ENCODE peak calls at places on chromosomes 6 and 20, in five cellular contexts. R is left ventricle myocardium inferior, P is fibroblast of pulmonary artery, C is Peyer's patch, I is skeletal muscle cell. Y is an unnamed sample.

GRCh38 chr6:138692978-138693909 is 80.3 kb upstream of the CCDC28A start:
- DNase-seq in R (peak; percentile 57), P (peak; percentile 69), C (peak; percentile 82), I (no peak), Y (peak; percentile 88)

GRCh38 chr6:151680846-151681425 is 126.5 kb upstream of the ESR1 start:
- DNase-seq in R (no peak), P (no peak), C (no peak), I (no peak), Y (no peak)

GRCh38 chr6:108755257-108756240 is 92.7 kb upstream of the ARMC2 start:
- DNase-seq in R (no peak), P (peak; percentile 27), C (peak; percentile 33), I (no peak), Y (no peak)

GRCh38 chr6:22053385-22053997 is 243.3 kb downstream of the PRL start:
- DNase-seq in R (no peak), P (no peak), C (no peak), I (no peak), Y (no peak)

GRCh38 chr6:24719125-24719931 is at the start of gene C6orf62:
- DNase-seq in R (no peak), P (no peak), C (peak; percentile 61), I (no peak), Y (peak; percentile 51)

GRCh38 chr20:57514273-57514751 is 10.6 kb downstream of the CTCFL start:
- DNase-seq in R (peak; percentile 45), P (peak; percentile 83), C (peak; percentile 85), I (peak; percentile 15), Y (peak; percentile 68)

GRCh38 chr6:20198764-20199174 is 13.5 kb downstream of the MBOAT1 start:
- DNase-seq in R (no peak), P (no peak), C (peak; percentile 64), I (no peak), Y (no peak)

GRCh38 chr6:72776456-72776855 is 154.6 kb downstream of the KCNQ5 start:
- DNase-seq in R (no peak), P (no peak), C (no peak), I (no peak), Y (peak; percentile 45)

GRCh38 chr6:166477647-166478365 is 95.1 kb upstream of the MPC1 start:
- DNase-seq in R (no peak), P (peak; percentile 17), C (peak; percentile 42), I (no peak), Y (no peak)

GRCh38 chr6:150410395-150410794 is 41.6 kb downstream of the IYD start:
- DNase-seq in R (no peak), P (no peak), C (no peak), I (no peak), Y (no peak)

GRCh38 chr6:38676974-38677544 is 25.9 kb downstream of the GLO1 start:
- DNase-seq in R (no peak), P (no peak), C (no peak), I (no peak), Y (no peak)

GRCh38 chr20:36591854-36592641 is 13.5 kb upstream of the RAB5IF start:
- DNase-seq in R (no peak), P (peak; percentile 35), C (no peak), I (no peak), Y (peak; percentile 65)

GRCh38 chr20:35617397-35618031 is 1.9 kb downstream of the SPAG4 start:
- DNase-seq in R (peak; percentile 58), P (peak; percentile 56), C (peak; percentile 74), I (peak; percentile 56), Y (peak; percentile 47)

GRCh38 chr6:128719786-128720185 is 163.2 kb upstream of the LAMA2 start:
- DNase-seq in R (no peak), P (no peak), C (no peak), I (no peak), Y (no peak)

GRCh38 chr6:31968326-31968725 is 3.6 kb downstream of the DXO start:
- DNase-seq in R (no peak), P (no peak), C (no peak), I (no peak), Y (no peak)

GRCh38 chr6:44642870-44643522 is 255.5 kb downstream of the CDC5L start:
- DNase-seq in R (no peak), P (no peak), C (no peak), I (no peak), Y (no peak)

GRCh38 chr6:155645328-155645727 is 189.7 kb upstream of the NOX3 start:
- DNase-seq in R (no peak), P (peak; percentile 24), C (no peak), I (no peak), Y (no peak)

GRCh38 chr6:106966671-106967522 is 7.6 kb downstream of the CD24 start:
- DNase-seq in R (no peak), P (no peak), C (no peak), I (no peak), Y (no peak)

GRCh38 chr6:41443616-41444525 is 102.3 kb upstream of the FOXP4 start:
- DNase-seq in R (peak; percentile 52), P (peak; percentile 31), C (no peak), I (peak; percentile 25), Y (peak; percentile 40)
- H3K4me3 ChIP-seq in R (peak overlapping the region; percentile 53), P (no peak overlapping the region), C (no peak overlapping the region), I (no peak overlapping the region), Y (no peak overlapping the region)

DNA sequence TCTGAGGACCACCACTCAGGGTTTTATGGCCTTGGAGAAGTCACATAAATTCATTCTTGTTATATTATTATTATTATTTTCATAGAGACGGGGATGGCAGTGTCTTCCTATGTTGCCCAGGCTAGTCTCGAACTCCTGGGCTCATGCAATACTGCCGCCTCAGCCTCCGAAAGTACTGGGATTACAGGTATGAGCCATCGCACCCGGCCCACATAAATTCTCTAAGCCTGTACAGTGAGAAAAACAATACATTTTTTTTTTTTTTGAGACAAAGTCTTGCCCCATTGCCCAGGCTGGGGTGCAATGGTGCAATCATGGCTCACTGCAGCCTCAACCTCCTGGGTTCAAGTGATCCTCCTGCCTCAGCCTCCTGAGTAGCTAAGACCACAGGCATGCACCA is 753 bp upstream of the FASTKD5 start:
- DNase-seq in R (no peak), P (no peak), C (no peak), I (no peak), Y (no peak)
- H3K4me3 ChIP-seq in R (peak overlapping the region; percentile 100), P (no peak overlapping the region), C (peak overlapping the region; percentile 95), I (no peak overlapping the region), Y (peak overlapping the region; percentile 84)

GRCh38 chr20:46402236-46402886 is 4.1 kb downstream of the ELMO2 start:
- DNase-seq in R (no peak), P (peak; percentile 10), C (no peak), I (no peak), Y (no peak)

GRCh38 chr20:46399401-46399800 is 7.0 kb downstream of the ELMO2 start:
- DNase-seq in R (no peak), P (no peak), C (no peak), I (no peak), Y (no peak)

GRCh38 chr20:46400828-46401477 is 5.5 kb downstream of the ELMO2 start:
- DNase-seq in R (no peak), P (peak; percentile 45), C (no peak), I (peak; percentile 21), Y (peak; percentile 14)

GRCh38 chr20:46400253-46400652 is 6.2 kb downstream of the ELMO2 start:
- DNase-seq in R (no peak), P (peak; percentile 87), C (no peak), I (peak; percentile 54), Y (peak; percentile 30)

DNA sequence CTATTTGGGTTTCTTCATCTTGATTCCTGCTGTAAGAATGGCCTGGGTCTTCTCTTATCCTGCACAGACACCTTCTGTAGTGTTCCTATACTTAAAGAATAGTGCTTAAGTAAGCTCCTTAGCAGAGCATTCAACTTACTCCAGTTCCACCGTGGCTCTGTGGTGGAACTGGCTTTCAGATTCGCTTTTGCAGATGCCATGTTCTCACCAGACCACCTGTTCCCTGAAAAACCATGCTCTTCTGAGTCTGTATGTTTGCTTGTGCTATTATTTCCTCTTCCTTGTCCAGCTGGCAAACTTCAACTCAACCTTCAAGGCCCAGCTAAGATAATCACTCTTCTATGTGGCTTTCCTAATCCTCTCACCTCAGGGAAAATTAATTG is 4.9 kb downstream of the ELMO2 start:
- DNase-seq in R (no peak), P (no peak), C (no peak), I (no peak), Y (no peak)
- H3K4me3 ChIP-seq in R (peak overlapping the region; percentile 44), P (no peak overlapping the region), C (no peak overlapping the region), I (no peak overlapping the region), Y (no peak overlapping the region)

DNA sequence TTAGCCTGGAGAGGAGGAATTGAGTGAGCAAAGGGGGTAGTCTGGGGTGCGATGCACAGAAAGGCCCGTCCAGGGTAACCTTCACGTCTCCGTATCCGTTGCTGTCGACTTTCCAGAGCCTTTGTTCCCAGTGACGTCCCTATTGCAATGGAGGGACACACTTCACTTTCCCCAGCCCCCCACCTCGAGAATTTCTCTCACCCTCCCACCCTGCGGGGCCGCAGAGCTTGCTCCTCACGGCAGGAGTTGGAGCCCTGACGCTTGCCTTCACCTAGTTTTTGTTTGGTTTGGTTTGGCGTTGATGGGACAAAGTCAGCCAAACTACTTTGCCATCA is 633 bp upstream of the MOXD1 start:
- DNase-seq in R (no peak), P (no peak), C (no peak), I (no peak), Y (no peak)
- H3K4me3 ChIP-seq in R (peak overlapping the region; percentile 74), P (peak overlapping the region; percentile 66), C (peak overlapping the region; percentile 67), I (peak overlapping the region; percentile 76), Y (no peak overlapping the region)

DNA sequence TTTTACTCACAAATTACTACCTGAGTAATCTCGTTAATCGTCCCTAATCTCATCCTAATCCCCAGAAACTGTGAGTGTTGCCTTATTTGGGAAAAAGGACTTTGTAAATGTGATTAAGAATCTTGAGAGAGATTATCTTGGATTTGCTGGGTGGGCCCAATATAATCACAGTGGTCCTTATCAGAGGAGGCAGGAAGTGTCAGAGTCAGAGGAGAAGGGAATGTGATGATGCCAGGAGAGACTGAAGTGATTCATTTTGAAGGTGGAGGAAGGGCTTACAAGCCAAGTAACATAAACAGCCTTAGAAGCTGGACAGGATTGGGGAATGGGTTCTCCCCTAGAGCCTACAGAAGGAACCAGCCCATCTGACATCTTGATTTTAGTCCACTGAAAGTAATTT is 16.7 kb downstream of the RPP21 start:
- DNase-seq in R (no peak), P (no peak), C (no peak), I (no peak), Y (no peak)
- H3K4me3 ChIP-seq in R (no peak overlapping the region), P (no peak overlapping the region), C (no peak overlapping the region), I (no peak overlapping the region), Y (no peak overlapping the region)

GRCh38 chr6:160535270-160535669 is 128.8 kb downstream of the LPA start:
- DNase-seq in R (no peak), P (no peak), C (no peak), I (no peak), Y (no peak)

GRCh38 chr6:160532315-160532714 is 131.8 kb downstream of the LPA start:
- DNase-seq in R (no peak), P (no peak), C (no peak), I (no peak), Y (no peak)

DNA sequence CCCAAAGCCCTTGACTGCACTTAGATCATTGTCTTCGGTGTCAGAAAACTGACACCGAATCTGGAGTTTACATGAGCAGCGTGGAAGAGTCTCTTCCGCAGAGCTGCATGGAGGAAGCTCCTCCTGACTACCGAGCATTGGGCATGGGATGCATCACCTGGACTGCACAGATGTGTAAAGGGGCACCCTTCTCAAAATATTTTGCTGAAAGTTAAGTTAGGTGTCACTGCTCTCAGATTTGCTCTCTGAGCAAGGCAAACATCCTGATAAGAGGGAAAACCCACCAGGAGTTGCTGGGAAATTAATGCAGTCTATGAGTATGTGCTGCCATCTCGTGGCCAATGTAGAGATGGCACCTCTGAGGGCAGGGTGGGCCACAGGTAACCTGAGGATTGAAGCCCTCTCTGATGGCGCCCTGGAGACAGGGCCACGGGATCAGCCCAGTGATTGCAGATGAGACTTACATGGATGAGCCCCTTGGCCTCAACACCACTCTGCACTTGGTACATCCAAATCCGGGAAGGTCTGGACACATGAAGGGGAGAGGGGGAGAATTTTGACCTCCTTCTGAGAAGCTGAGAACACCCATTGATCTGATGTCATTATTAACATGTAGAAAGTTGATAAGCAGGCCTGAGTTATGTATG is 129.9 kb downstream of the LPA start:
- DNase-seq in R (peak; percentile 22), P (peak; percentile 65), C (peak; percentile 82), I (no peak), Y (peak; percentile 54)
- H3K4me3 ChIP-seq in R (peak overlapping the region; percentile 34), P (peak overlapping the region; percentile 19), C (no peak overlapping the region), I (peak overlapping the region; percentile 38), Y (no peak overlapping the region)